ENCODE peak calls at places on chromosomes 12 and 14, in seven cellular contexts. S, G, W, M, Y, R and F are unnamed samples.

GRCh38 chr12:92408072-92408900 is 262.6 kb upstream of the BTG1 start:
- DNase-seq in G (peak), R (no peak), S (peak), M (no peak), W (peak), Y (no peak), F (no peak)

GRCh38 chr12:11694528-11694927 is 45.1 kb downstream of the ETV6 start:
- DNase-seq in S (no peak), W (no peak), R (no peak), G (no peak), M (no peak), Y (no peak), F (no peak)

GRCh38 chr14:45177081-45177480 is 41.4 kb downstream of the FANCM start:
- DNase-seq in R (no peak), W (no peak), S (no peak), G (no peak), M (no peak), Y (no peak), F (no peak)

GRCh38 chr14:65301862-65302539 is 110.5 kb upstream of the FUT8 start:
- DNase-seq in R (no peak), W (no peak), Y (no peak), G (peak), M (no peak), S (peak), F (no peak)

GRCh38 chr14:85688024-85688423 is 158.1 kb downstream of the FLRT2 start:
- DNase-seq in M (no peak), R (no peak), W (no peak), Y (no peak), S (no peak), G (no peak), F (no peak)

GRCh38 chr14:20855652-20856291 is 35.4 kb upstream of the RNASE3 start:
- DNase-seq in R (peak), S (peak), W (peak), M (peak), G (peak), Y (no peak), F (peak)

GRCh38 chr14:76773188-76773885 is 12.1 kb downstream of the VASH1 start:
- DNase-seq in Y (peak), W (no peak), M (peak), S (peak), G (no peak), R (peak), F (no peak)

GRCh38 chr12:39920647-39921046 is 185.2 kb downstream of the SLC2A13 start:
- DNase-seq in G (no peak), M (no peak), W (no peak), S (no peak), Y (no peak), R (no peak), F (no peak)

GRCh38 chr14:106491851-106492250 is 965.5 kb downstream of the TMEM121 start:
- DNase-seq in M (no peak), Y (no peak), R (no peak), G (peak), S (peak), W (peak), F (no peak)

GRCh38 chr14:61527325-61528100 is 167.8 kb upstream of the HIF1A start:
- DNase-seq in W (no peak), G (no peak), Y (no peak), R (no peak), M (no peak), S (no peak), F (no peak)

GRCh38 chr12:52364901-52365489 is 2.3 kb downstream of the KRT85 start:
- DNase-seq in S (no peak), M (peak), W (no peak), G (no peak), Y (no peak), R (no peak), F (no peak)

GRCh38 chr12:6724409-6724797 is 557 bp downstream of the COPS7A start:
- DNase-seq in Y (no peak), W (peak), S (peak), R (peak), M (peak), G (peak), F (no peak)

GRCh38 chr14:31243860-31244259 is 36.3 kb upstream of the HECTD1 start:
- DNase-seq in S (no peak), W (no peak), G (no peak), Y (no peak), M (no peak), R (no peak), F (no peak)

GRCh38 chr12:126233625-126234024 is 1168.4 kb downstream of the AACS start:
- DNase-seq in G (no peak), R (no peak), S (no peak), W (no peak), Y (no peak), M (no peak), F (no peak)

GRCh38 chr12:57795354-57795753 is 12.8 kb downstream of the TSFM start:
- DNase-seq in M (no peak), R (no peak), Y (no peak), W (no peak), G (no peak), S (no peak), F (no peak)

GRCh38 chr14:99176156-99176945 is 95.6 kb downstream of the BCL11B start:
- DNase-seq in S (no peak), R (no peak), G (no peak), Y (peak), W (peak), M (no peak), F (no peak)
- H3K27ac ChIP-seq in S (no peak), R (no peak), G (no peak), Y (no peak), W (no peak), M (no peak), F (no peak)

DNA sequence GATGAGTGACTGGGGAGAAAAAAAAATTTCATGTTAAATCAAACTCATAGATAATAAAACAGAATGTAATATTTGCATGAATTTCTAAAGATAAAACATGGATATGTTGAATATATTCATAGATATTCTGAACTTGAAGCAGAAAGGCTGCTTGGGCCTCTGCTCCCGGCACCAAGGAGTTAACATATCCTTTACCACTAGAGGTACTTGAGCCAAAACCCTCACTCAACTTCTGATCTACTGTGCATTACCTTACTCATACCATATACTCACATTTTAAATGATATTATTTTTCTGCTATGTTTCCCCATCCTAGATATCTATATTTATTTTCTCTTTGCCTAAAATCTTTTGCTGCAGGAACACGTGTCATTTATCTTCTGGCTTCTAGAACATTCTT is 14.9 kb downstream of the AREL1 start:
- DNase-seq in W (no peak), G (no peak), Y (no peak), R (no peak), M (no peak), S (no peak), F (no peak)
- TF ChIP-seq CTCF in W (no peak), G (no peak), Y (no peak), R (no peak), M (no peak), S (no peak), F (no peak)

GRCh38 chr12:105220929-105221290 is 15.1 kb downstream of the APPL2 start:
- DNase-seq in G (no peak), S (no peak), W (no peak), Y (no peak), R (no peak), M (no peak), F (no peak)
- H3K27ac ChIP-seq in G (no peak), S (peak), W (no peak), Y (peak), R (no peak), M (peak), F (no peak)

GRCh38 chr12:67633708-67634107 is 14.8 kb upstream of the DYRK2 start:
- DNase-seq in W (no peak), S (peak), G (no peak), R (peak), M (peak), Y (no peak), F (no peak)

GRCh38 chr12:67632005-67632404 is 16.5 kb upstream of the DYRK2 start:
- DNase-seq in G (no peak), R (no peak), M (no peak), W (no peak), Y (no peak), S (no peak), F (no peak)

GRCh38 chr12:67633024-67633423 is 15.5 kb upstream of the DYRK2 start:
- DNase-seq in M (no peak), G (no peak), R (no peak), W (no peak), Y (no peak), S (no peak), F (no peak)

GRCh38 chr12:67634167-67634793 is 14.3 kb upstream of the DYRK2 start:
- DNase-seq in M (no peak), R (no peak), Y (no peak), G (no peak), S (no peak), W (no peak), F (no peak)

DNA sequence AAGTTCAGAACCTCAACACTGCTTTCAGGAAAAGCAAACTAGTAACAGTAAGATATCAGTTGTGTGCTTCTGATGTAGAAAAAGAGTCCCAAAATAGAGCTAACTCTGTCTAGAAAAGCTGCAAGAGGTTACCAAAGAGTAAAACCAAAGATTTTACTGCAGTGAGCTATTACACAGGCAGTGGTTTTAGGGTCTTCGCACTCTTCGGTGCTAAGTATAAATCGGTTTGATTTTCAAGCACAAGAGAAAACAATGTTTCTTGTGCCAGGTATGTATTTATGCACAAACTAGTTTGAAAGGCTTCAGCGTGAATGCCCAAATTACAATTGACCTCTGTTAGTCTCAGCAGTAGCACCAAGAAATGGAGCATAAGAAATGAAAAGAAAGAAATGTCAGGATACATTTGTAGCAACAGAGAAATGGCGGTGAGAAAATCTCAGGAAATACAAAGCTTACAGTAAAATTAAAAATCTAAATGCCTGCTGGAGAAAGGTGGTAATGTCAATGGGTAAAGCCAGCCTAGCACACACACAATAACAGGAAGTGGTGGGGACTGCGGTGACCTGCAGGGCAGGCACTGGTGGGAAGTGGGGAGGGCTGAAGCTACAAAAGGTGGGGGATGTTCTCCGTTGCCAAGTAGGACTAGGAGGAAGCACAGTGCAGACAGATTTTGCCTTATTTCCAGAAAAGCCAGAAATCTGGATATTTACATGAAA is 18.0 kb upstream of the DYRK2 start:
- DNase-seq in R (peak), Y (no peak), S (peak), G (peak), M (peak), W (peak), F (peak)
- TF ChIP-seq CTCF in R (peak), Y (no peak), S (peak), G (peak), M (peak), W (peak), F (no peak)

DNA sequence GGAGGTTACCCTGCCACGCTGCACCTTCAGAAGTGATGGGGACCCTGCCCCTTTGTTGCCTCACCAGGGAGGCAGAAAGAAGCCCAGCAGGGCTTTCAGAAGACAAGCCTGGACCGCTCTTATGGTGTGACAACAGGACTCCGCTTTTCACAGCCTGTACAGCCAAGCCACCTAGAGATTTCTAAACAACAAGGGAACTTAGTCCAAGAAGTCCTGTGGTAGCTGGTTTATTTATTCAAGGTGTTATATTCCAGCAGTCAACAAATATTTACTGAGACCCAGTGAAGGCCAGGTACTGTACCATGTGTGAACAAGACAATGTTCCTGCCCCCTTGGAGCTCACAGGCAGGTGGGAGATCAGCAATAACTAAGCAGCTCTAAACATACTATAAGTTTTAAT is 4.0 kb upstream of the TMEM229B start:
- DNase-seq in G (no peak), M (no peak), W (no peak), S (no peak), Y (no peak), R (no peak), F (no peak)
- H3K27ac ChIP-seq in G (peak), M (peak), W (no peak), S (no peak), Y (no peak), R (no peak), F (no peak)

GRCh38 chr14:88301381-88301780 is 21.7 kb downstream of the KCNK10 start:
- DNase-seq in G (no peak), R (no peak), S (no peak), M (no peak), Y (no peak), W (no peak), F (no peak)
- TF ChIP-seq CTCF in G (no peak), R (no peak), S (no peak), M (no peak), Y (no peak), W (no peak), F (no peak)